ENCODE peak calls at places on chromosomes 3 and 15, in four cellular contexts. M is activated CD4-positive, alpha-beta T cell treated with anti-CD3 and anti-CD28 coated beads, Interleukin-2, amount 50 U/mL, for 24 hours; H is SHP77 treated with DMSO at 0.1 percent for 48 hours; W is MM.1S. E is an unnamed sample.

GRCh38 chr3:28612232-28612631 is 263.6 kb upstream of the AZI2 start:
- DNase-seq in M (no peak), H (no peak), W (no peak), E (no peak)

GRCh38 chr15:38217181-38217580 is 35.5 kb upstream of the SPRED1 start:
- DNase-seq in M (no peak), H (no peak), W (peak; percentile 85), E (no peak)

GRCh38 chr3:128946411-128946810 is 47.5 kb downstream of the CFAP92 start:
- DNase-seq in M (no peak), H (no peak), W (no peak), E (no peak)

GRCh38 chr3:124885466-124886167 is 1.5 kb downstream of the ITGB5 start:
- DNase-seq in M (no peak), H (no peak), W (no peak), E (no peak)

GRCh38 chr3:52090131-52090548 is 33.8 kb upstream of the DUSP7 start:
- DNase-seq in M (no peak), H (no peak), W (no peak), E (no peak)

GRCh38 chr3:42654331-42655201 is 1.1 kb downstream of the ZBTB47 start:
- DNase-seq in M (no peak), H (no peak), W (no peak), E (peak; percentile 2)

GRCh38 chr3:190319660-190320059 is 2.6 kb downstream of the CLDN1 start:
- DNase-seq in M (peak; percentile 56), H (no peak), W (no peak), E (no peak)

GRCh38 chr3:166195808-166196207 is 358.6 kb upstream of the BCHE start:
- DNase-seq in M (no peak), H (no peak), W (no peak), E (no peak)

GRCh38 chr3:37814547-37814946 is 47.1 kb upstream of the CTDSPL start:
- DNase-seq in M (no peak), H (no peak), W (peak; percentile 40), E (peak; percentile 1)

GRCh38 chr3:48125886-48126622 is 62.2 kb downstream of the CDC25A start:
- DNase-seq in M (no peak), H (no peak), W (no peak), E (no peak)

GRCh38 chr15:99486371-99487336 is 79.1 kb upstream of the MEF2A start:
- DNase-seq in M (no peak), H (no peak), W (no peak), E (peak; percentile 85)

GRCh38 chr3:89411211-89411610 is 303.8 kb downstream of the EPHA3 start:
- DNase-seq in M (no peak), H (no peak), W (no peak), E (no peak)

GRCh38 chr3:66253790-66254620 is 33.2 kb downstream of the SLC25A26 start:
- DNase-seq in M (no peak), H (no peak), W (peak; percentile 46), E (no peak)

GRCh38 chr3:112775011-112775742 is 71.5 kb downstream of the CD200R1L start:
- DNase-seq in M (no peak), H (no peak), W (no peak), E (no peak)

GRCh38 chr3:39106281-39107055 is 959 bp downstream of the GORASP1 start:
- DNase-seq in M (no peak), H (no peak), W (no peak), E (no peak)

GRCh38 chr3:127368186-127369032 is 80.6 kb upstream of the PRR20G start:
- DNase-seq in M (no peak), H (no peak), W (no peak), E (no peak)

GRCh38 chr3:114402852-114403251 is 109.0 kb downstream of the TIGIT start:
- DNase-seq in M (no peak), H (no peak), W (no peak), E (no peak)

GRCh38 chr3:38137615-38138346 is 680 bp upstream of the MYD88 start:
- DNase-seq in M (no peak), H (no peak), W (peak; percentile 20), E (no peak)

GRCh38 chr3:32246079-32246675 is 7.7 kb downstream of the CMTM8 start:
- DNase-seq in M (no peak), H (no peak), W (no peak), E (no peak)

GRCh38 chr15:29100486-29101000 is 169.1 kb downstream of the NSMCE3 start:
- DNase-seq in M (no peak), H (no peak), W (no peak), E (no peak)

GRCh38 chr3:4680881-4681300 is 187.7 kb downstream of the ITPR1 start:
- DNase-seq in M (no peak), H (no peak), W (no peak), E (no peak)

GRCh38 chr15:101128191-101128590 is 123.7 kb downstream of the CHSY1 start:
- DNase-seq in M (no peak), H (no peak), W (no peak), E (no peak)

GRCh38 chr3:8757551-8758518 is 11.6 kb downstream of the OXTR start:
- DNase-seq in M (no peak), H (no peak), W (no peak), E (no peak)

GRCh38 chr3:72891053-72891855 is 3.4 kb downstream of the GXYLT2 start:
- DNase-seq in M (no peak), H (no peak), W (no peak), E (no peak)

GRCh38 chr3:58180940-58181587 is 29.7 kb downstream of the DNASE1L3 start:
- DNase-seq in M (no peak), H (no peak), W (no peak), E (no peak)

GRCh38 chr15:40873625-40874561 is at the start of gene RHOV:
- DNase-seq in M (peak; percentile 33), H (peak; percentile 42), W (peak; percentile 35), E (peak; percentile 57)

GRCh38 chr3:142603340-142603730 is 7.1 kb downstream of the PLS1 start:
- DNase-seq in M (no peak), H (no peak), W (no peak), E (no peak)

GRCh38 chr3:196254376-196255283 is 32.9 kb downstream of the PCYT1A start:
- DNase-seq in M (no peak), H (no peak), W (no peak), E (no peak)

GRCh38 chr15:98514034-98514622 is 134.2 kb upstream of the IGF1R start:
- DNase-seq in M (no peak), H (no peak), W (no peak), E (no peak)

GRCh38 chr3:10380906-10381795 is 60.2 kb upstream of the SEC13 start:
- DNase-seq in M (no peak), H (no peak), W (no peak), E (no peak)

E was measured in NCI-H1694.